ENCODE peak calls at places on chromosome 22, in four cellular contexts. U is GM12878, L is K562, K is HepG2. A is an unnamed sample.

GRCh38 chr22:41567452-41567768 is 6.6 kb downstream of the CSDC2 start:
- DNase-seq in U (no peak), K (no peak), L (no peak), A (no peak)

GRCh38 chr22:50293441-50294318 is 13.8 kb downstream of the PLXNB2 start:
- DNase-seq in L (no peak), U (no peak), K (peak), A (peak)

GRCh38 chr22:17159504-17159951 is 451 bp upstream of the HDHD5 start:
- DNase-seq in L (no peak), U (no peak), K (no peak), A (peak)

GRCh38 chr22:44659140-44659539 is 42.9 kb upstream of the PRR5 start:
- DNase-seq in L (no peak), K (no peak), U (no peak), A (no peak)

GRCh38 chr22:48690583-48691317 is 1136.9 kb downstream of the BRD1 start:
- DNase-seq in K (no peak), U (no peak), L (no peak), A (no peak)

GRCh38 chr22:27642104-27642800 is 159.3 kb downstream of the MN1 start:
- DNase-seq in K (peak), L (peak), U (no peak), A (no peak)

GRCh38 chr22:30253205-30253852 is 6.8 kb upstream of the LIF start:
- DNase-seq in L (no peak), U (no peak), K (no peak), A (no peak)

GRCh38 chr22:28279888-28280287 is 360.8 kb upstream of the PITPNB start:
- DNase-seq in U (no peak), L (no peak), K (no peak), A (no peak)

GRCh38 chr22:49956914-49957825 is 3.4 kb upstream of the PIM3 start:
- DNase-seq in L (no peak), K (no peak), U (no peak), A (no peak)

GRCh38 chr22:39292002-39292401 is 27.4 kb downstream of the RPL3 start:
- DNase-seq in U (no peak), K (no peak), L (no peak), A (no peak)

GRCh38 chr22:26656896-26657851 is at the start of gene MIAT:
- DNase-seq in U (no peak), L (peak), K (no peak), A (peak)

GRCh38 chr22:50697667-50698506 is 25.3 kb downstream of the SHANK3 start:
- DNase-seq in U (no peak), K (no peak), L (no peak), A (no peak)

GRCh38 chr22:48167238-48167637 is 1404.8 kb downstream of the TBC1D22A start:
- DNase-seq in K (no peak), U (no peak), L (peak), A (peak)

GRCh38 chr22:30308518-30309230 is 18.1 kb downstream of the TBC1D10A start:
- DNase-seq in L (peak), U (peak), K (no peak), A (no peak)

GRCh38 chr22:50530857-50531545 is 1.2 kb upstream of the TYMP start:
- DNase-seq in K (peak), U (no peak), L (no peak), A (peak)

GRCh38 chr22:19506212-19506611 is 18.0 kb downstream of the CLDN5 start:
- DNase-seq in U (no peak), L (no peak), K (no peak), A (no peak)

GRCh38 chr22:49303061-49303735 is 524.5 kb downstream of the BRD1 start:
- DNase-seq in U (no peak), K (no peak), L (no peak), A (no peak)

GRCh38 chr22:26952654-26953379 is 295.4 kb downstream of the MIAT start:
- DNase-seq in U (no peak), L (no peak), K (no peak), A (peak)

GRCh38 chr22:21936151-21936778 is 16.4 kb downstream of the PPM1F start:
- DNase-seq in K (no peak), U (no peak), L (peak), A (no peak)

GRCh38 chr22:42990131-42990838 is 24.7 kb downstream of the PACSIN2 start:
- DNase-seq in K (peak), L (no peak), U (no peak), A (peak)

GRCh38 chr22:17814084-17814483 is 39.8 kb upstream of the BID start:
- DNase-seq in L (no peak), K (no peak), U (no peak), A (no peak)

GRCh38 chr22:41830174-41830573 is 2.7 kb upstream of the SREBF2 start:
- DNase-seq in K (no peak), L (no peak), U (no peak), A (no peak)

GRCh38 chr22:27447316-27447715 is 354.2 kb downstream of the MN1 start:
- DNase-seq in K (no peak), U (no peak), L (no peak), A (no peak)

GRCh38 chr22:27745154-27745553 is 56.4 kb downstream of the MN1 start:
- DNase-seq in L (no peak), K (no peak), U (no peak), A (no peak)

GRCh38 chr22:43643362-43643761 is 168.7 kb downstream of the EFCAB6 start:
- DNase-seq in L (no peak), K (no peak), U (no peak), A (no peak)

GRCh38 chr22:42792909-42793847 is 63.9 kb downstream of the ARFGAP3 start:
- DNase-seq in L (no peak), U (no peak), K (no peak), A (no peak)

GRCh38 chr22:40009953-40010751 is 15.4 kb downstream of the FAM83F start:
- DNase-seq in L (no peak), U (no peak), K (no peak), A (no peak)

GRCh38 chr22:22355233-22355834 is 110.7 kb downstream of the VPREB1 start:
- DNase-seq in L (no peak), U (no peak), K (no peak), A (no peak)

GRCh38 chr22:19730141-19730661 is 6.9 kb downstream of the GP1BB start:
- DNase-seq in L (no peak), K (no peak), U (no peak), A (no peak)

GRCh38 chr22:29203456-29203855 is 2.2 kb upstream of the EMID1 start:
- DNase-seq in U (no peak), L (no peak), K (no peak), A (no peak)

GRCh38 chr22:18119409-18120110 is 9.0 kb downstream of the TUBA8 start:
- DNase-seq in U (no peak), K (no peak), L (no peak), A (no peak)

GRCh38 chr22:19772673-19773469 is 12.3 kb downstream of the TBX1 start:
- DNase-seq in U (peak), L (peak), K (no peak), A (no peak)

GRCh38 chr22:19555651-19556050 is 31.4 kb upstream of the CLDN5 start:
- DNase-seq in U (no peak), K (no peak), L (no peak), A (no peak)

GRCh38 chr22:30228509-30229359 is 17.8 kb downstream of the LIF start:
- DNase-seq in L (no peak), K (no peak), U (no peak), A (no peak)

GRCh38 chr22:18987765-18988164 is 51.7 kb upstream of the PRODH start:
- DNase-seq in K (peak), L (peak), U (no peak), A (peak)

GRCh38 chr22:42553475-42554361 is at the start of gene SERHL2:
- DNase-seq in U (peak), K (peak), L (peak), A (peak)

GRCh38 chr22:47154621-47155081 is 392.2 kb downstream of the TBC1D22A start:
- DNase-seq in L (no peak), K (no peak), U (no peak), A (no peak)
- TF ChIP-seq CREB1 in L (no peak), K (no peak), U (no peak), A (no peak)

GRCh38 chr22:35446365-35446764 is 46.4 kb downstream of the MCM5 start:
- DNase-seq in U (no peak), K (no peak), L (no peak), A (no peak)
- H2AFZ ChIP-seq in U (no peak), K (no peak), L (no peak), A (no peak)

DNA sequence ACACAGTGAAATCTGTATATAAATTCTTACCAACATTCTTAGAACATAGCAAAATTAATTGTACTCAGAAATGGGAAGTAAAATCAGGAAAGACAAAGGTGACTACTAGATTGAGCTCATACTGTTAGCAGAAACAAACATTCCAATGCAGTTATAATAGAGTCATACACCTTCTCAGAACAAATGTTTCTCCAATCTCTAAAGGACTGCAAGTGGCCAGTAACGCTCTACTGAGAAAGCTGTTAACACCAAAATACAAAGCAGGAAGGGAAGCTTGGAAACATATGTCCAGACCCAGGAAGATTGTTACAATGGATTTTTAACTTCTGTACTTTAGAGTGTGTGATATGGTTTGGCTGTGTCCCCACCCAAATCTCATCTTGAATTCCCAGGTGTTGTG is 341.5 kb downstream of the LARGE1 start:
- DNase-seq in K (no peak), L (no peak), U (no peak), A (no peak)
- TF ChIP-seq JUNB in K (no peak), L (no peak), U (no peak), A (no peak)

GRCh38 chr22:31308181-31308580 is 15.9 kb upstream of the PIK3IP1 start:
- DNase-seq in L (no peak), U (no peak), K (no peak), A (no peak)

DNA sequence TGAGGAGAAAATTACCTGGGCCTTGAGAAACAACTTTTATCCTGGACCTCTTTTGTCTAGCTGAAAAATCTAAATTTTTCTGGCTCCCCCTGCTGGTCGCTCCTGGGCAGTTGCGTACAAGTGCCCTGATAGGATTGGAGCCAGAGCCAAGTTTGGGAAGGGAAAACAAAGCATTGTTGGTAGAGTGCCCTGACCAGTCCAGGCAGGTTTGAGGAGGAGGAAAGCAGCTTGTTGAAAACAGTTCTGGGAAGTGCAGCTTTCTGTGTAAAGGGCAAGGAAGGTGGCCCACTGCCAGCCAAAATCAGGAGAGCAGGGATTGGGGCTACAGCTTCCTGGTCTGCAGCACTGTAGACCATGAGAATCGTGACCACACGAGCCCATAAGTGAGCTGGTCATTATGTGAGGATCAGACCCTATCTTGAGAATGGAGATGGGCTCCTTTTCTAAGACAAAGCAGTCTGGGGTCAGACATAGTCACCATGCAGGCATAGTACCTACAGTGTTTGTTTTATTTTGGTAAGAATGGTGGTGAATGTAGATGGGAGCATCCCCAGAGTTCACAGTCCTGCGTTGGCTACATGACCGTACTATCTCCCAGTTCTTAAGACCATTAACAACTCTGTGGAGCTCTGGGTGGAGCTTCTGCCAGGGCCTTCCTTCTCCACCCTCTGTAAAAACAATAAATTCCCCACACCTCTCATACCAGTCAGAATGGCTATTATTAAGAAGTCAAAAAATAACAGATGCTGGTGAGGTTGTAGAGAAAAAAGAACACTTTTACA is 21.3 kb upstream of the PIK3IP1 start:
- DNase-seq in U (no peak), L (peak), K (peak), A (peak)
- TF ChIP-seq CREB1 in U (no peak), L (no peak), K (no peak), A (no peak)

DNA sequence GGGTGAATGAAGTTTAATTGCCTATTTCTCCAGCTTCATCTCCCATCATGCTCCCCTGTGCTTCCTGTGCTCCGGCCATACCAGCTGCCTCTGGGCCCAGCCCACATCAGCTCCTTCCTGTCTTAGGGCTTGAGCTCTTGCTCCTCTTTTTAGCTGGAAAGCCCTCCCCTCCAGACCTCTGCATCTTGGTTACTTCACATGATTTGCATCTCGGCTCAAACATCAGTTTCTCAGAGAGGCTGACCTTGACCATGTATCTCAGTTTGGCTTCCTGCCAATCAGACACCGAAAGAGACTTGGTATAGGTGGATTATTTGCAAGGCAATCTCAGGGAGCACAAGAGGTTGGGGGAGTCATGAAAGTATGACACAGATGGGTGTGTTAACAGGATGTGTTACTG is 73.2 kb upstream of the TIMP3 start:
- DNase-seq in K (no peak), L (no peak), U (no peak), A (no peak)
- H2AFZ ChIP-seq in K (no peak), L (no peak), U (no peak), A (no peak)

GRCh38 chr22:25362215-25362882 is 142.9 kb downstream of the CRYBB2 start:
- DNase-seq in K (peak), U (no peak), L (peak), A (peak)

GRCh38 chr22:25360411-25360810 is 141.0 kb downstream of the CRYBB2 start:
- DNase-seq in L (no peak), K (no peak), U (no peak), A (no peak)

GRCh38 chr22:25359601-25360261 is 140.3 kb downstream of the CRYBB2 start:
- DNase-seq in U (no peak), L (no peak), K (no peak), A (no peak)

GRCh38 chr22:25361899-25362214 is 142.4 kb downstream of the CRYBB2 start:
- DNase-seq in K (no peak), U (no peak), L (no peak), A (no peak)

DNA sequence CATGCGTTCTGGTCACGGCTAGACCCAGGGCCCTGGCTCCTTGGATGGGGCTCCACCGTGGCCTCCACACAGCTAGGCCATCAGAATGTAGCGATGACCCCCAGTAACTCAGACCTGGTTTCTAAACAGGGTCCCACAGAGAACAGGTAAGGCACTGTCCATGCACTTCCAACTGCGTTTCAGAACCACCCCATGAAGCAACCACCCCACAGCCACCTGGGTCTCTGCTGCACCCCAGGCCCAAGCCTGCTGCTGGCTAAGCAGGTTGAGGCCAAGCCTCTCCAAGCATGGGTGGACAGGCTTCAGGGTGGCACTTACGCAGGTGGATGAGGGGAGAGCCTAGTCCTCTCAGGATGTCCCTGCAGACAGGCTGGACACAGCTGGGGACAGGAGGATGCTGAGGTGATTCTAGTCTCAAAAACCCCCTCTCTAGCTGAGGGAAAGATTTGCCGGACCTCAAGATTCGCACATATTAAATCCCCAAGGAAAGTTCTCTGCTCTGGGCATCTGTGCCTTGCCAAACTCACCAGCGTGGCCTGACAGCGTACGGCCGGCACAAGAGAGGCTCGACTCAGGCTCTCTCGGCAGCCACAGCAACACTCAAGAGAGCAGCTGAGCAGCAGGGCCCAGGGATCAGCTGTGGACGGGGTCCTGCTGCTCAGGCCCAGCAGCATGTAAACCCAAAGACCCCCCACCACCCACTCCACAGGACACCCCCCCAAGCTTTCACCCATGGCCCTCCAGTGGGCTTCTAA is 141.6 kb downstream of the CRYBB2 start:
- DNase-seq in L (no peak), U (no peak), K (no peak), A (no peak)
- TF ChIP-seq JUNB in L (no peak), U (no peak), K (no peak), A (no peak)

DNA sequence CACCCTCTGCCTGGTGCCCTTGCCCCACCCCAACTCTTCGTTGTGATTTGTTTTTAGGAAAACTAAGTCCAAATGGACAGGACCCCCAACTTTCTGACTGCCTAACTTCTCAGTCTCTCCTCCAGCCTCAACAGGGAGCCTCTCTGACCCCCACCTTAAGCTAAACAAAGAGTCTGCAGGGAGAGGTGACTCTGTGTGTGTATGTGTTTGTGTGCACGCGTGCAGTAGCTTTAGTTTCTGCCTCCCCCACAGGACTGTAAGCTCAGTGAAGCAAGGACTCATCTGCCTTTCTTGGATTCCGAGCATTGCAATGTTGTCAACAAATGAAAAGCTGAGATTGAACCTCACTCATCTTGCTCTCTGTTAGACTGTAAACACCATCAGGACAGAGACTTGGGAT is 7.9 kb downstream of the SNAP29 start:
- DNase-seq in K (no peak), L (peak), U (no peak), A (no peak)
- TF ChIP-seq CREB1 in K (no peak), L (no peak), U (no peak), A (no peak)

GRCh38 chr22:37732699-37733607 is 36.1 kb downstream of the TRIOBP start:
- DNase-seq in U (no peak), L (no peak), K (no peak), A (no peak)

GRCh38 chr22:37733625-37734401 is 37.0 kb downstream of the TRIOBP start:
- DNase-seq in K (no peak), U (no peak), L (no peak), A (no peak)

GRCh38 chr22:37735054-37735453 is 38.2 kb downstream of the TRIOBP start:
- DNase-seq in K (peak), L (peak), U (no peak), A (peak)

GRCh38 chr22:37734402-37734700 is 37.5 kb downstream of the TRIOBP start:
- DNase-seq in K (no peak), L (no peak), U (no peak), A (no peak)

DNA sequence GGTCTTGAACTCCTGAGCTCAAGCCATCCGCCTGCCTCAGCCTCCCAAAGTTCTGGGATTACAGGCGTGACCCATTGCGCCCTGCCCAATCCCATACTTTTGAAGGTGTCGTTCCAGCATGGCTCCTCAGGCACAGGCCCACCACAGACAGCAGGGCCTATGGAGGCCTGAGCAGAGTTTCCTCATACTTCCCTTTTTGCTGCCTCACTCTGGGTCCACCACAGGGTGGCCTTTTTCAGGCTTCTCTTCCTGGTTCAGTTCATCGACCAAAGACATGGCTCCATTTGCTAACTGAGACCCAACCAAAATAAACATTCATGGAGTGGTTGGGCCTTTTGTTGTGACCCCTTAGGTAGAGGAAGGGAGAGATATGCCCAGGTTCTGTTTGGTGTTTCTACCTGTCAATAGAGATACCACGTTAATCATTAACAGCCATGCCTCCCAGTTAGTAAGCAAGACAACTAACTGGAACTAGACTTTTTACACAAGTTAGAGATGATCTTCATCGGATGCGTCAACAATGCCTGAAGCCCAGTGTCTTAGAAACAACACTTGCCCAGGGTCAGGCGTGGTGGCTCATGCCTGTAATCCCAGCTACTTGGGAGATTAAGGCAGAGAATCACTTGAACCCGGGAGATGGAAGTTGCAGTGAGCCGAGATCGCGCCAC is 35.1 kb downstream of the TRIOBP start:
- DNase-seq in U (no peak), L (peak), K (peak), A (no peak)
- H2AFZ ChIP-seq in U (peak), L (peak), K (no peak), A (no peak)